ENCODE peak calls at places on chromosomes 16 and 17, in nine cellular contexts. One of them, this sample, is unnamed.

GRCh38 chr17:59219992-59220327 is 351 bp upstream of the GDPD1 start:
- DNase-seq in lower leg skin: no peak
- DNase-seq in fibroblast of mammary gland: no peak
- DNase-seq in fibroblast of the aortic adventitia: no peak
- DNase-seq in activated naive CD4-positive, alpha-beta T cell treated with anti-CD3 and anti-CD28 coated beads, Interleukin-2, amount 10 ng/mL, durations not matched to agents 7 days and 5 days: no peak
- DNase-seq in stimulated activated CD4-positive, alpha-beta T cell treated with anti-CD3 and anti-CD28 coated beads, Interleukin-2, amount 100 ng/mL, for 48 hours: no peak
- DNase-seq in ovary: no peak
- DNase-seq in pancreas: no peak
- DNase-seq in stomach: no peak
- DNase-seq in this sample: no peak

GRCh38 chr17:5011928-5012327 is 14.2 kb downstream of the KIF1C start:
- DNase-seq in fibroblast of the aortic adventitia: peak
- DNase-seq in pancreas: no peak
- DNase-seq in ovary: no peak
- DNase-seq in stomach: no peak
- DNase-seq in lower leg skin: no peak
- DNase-seq in stimulated activated CD4-positive, alpha-beta T cell treated with anti-CD3 and anti-CD28 coated beads, Interleukin-2, amount 100 ng/mL, for 48 hours: no peak
- DNase-seq in fibroblast of mammary gland: peak
- DNase-seq in activated naive CD4-positive, alpha-beta T cell treated with anti-CD3 and anti-CD28 coated beads, Interleukin-2, amount 10 ng/mL, durations not matched to agents 7 days and 5 days: no peak
- DNase-seq in this sample: no peak

GRCh38 chr16:740764-741505 is at the start of gene CIAO3:
- DNase-seq in stimulated activated CD4-positive, alpha-beta T cell treated with anti-CD3 and anti-CD28 coated beads, Interleukin-2, amount 100 ng/mL, for 48 hours: peak
- DNase-seq in stomach: peak
- DNase-seq in activated naive CD4-positive, alpha-beta T cell treated with anti-CD3 and anti-CD28 coated beads, Interleukin-2, amount 10 ng/mL, durations not matched to agents 7 days and 5 days: peak
- DNase-seq in fibroblast of mammary gland: peak
- DNase-seq in lower leg skin: peak
- DNase-seq in pancreas: peak
- DNase-seq in fibroblast of the aortic adventitia: peak
- DNase-seq in ovary: peak
- DNase-seq in this sample: peak

GRCh38 chr17:80491478-80492342 is 15.3 kb upstream of the NPTX1 start:
- DNase-seq in activated naive CD4-positive, alpha-beta T cell treated with anti-CD3 and anti-CD28 coated beads, Interleukin-2, amount 10 ng/mL, durations not matched to agents 7 days and 5 days: no peak
- DNase-seq in lower leg skin: no peak
- DNase-seq in fibroblast of mammary gland: no peak
- DNase-seq in stomach: no peak
- DNase-seq in stimulated activated CD4-positive, alpha-beta T cell treated with anti-CD3 and anti-CD28 coated beads, Interleukin-2, amount 100 ng/mL, for 48 hours: no peak
- DNase-seq in pancreas: no peak
- DNase-seq in fibroblast of the aortic adventitia: no peak
- DNase-seq in ovary: no peak
- DNase-seq in this sample: no peak

GRCh38 chr16:58462499-58462996 is 37.4 kb upstream of the NDRG4 start:
- DNase-seq in fibroblast of mammary gland: no peak
- DNase-seq in lower leg skin: no peak
- DNase-seq in stomach: no peak
- DNase-seq in fibroblast of the aortic adventitia: no peak
- DNase-seq in stimulated activated CD4-positive, alpha-beta T cell treated with anti-CD3 and anti-CD28 coated beads, Interleukin-2, amount 100 ng/mL, for 48 hours: no peak
- DNase-seq in activated naive CD4-positive, alpha-beta T cell treated with anti-CD3 and anti-CD28 coated beads, Interleukin-2, amount 10 ng/mL, durations not matched to agents 7 days and 5 days: no peak
- DNase-seq in pancreas: no peak
- DNase-seq in ovary: no peak
- DNase-seq in this sample: no peak

GRCh38 chr16:58026139-58026704 is 668 bp downstream of the MMP15 start:
- DNase-seq in fibroblast of the aortic adventitia: peak
- DNase-seq in stomach: peak
- DNase-seq in pancreas: peak
- DNase-seq in lower leg skin: no peak
- DNase-seq in stimulated activated CD4-positive, alpha-beta T cell treated with anti-CD3 and anti-CD28 coated beads, Interleukin-2, amount 100 ng/mL, for 48 hours: peak
- DNase-seq in ovary: peak
- DNase-seq in fibroblast of mammary gland: peak
- DNase-seq in activated naive CD4-positive, alpha-beta T cell treated with anti-CD3 and anti-CD28 coated beads, Interleukin-2, amount 10 ng/mL, durations not matched to agents 7 days and 5 days: peak
- DNase-seq in this sample: no peak

GRCh38 chr17:10618202-10618635 is 38.9 kb downstream of the MYH3 start:
- DNase-seq in fibroblast of the aortic adventitia: peak
- DNase-seq in stimulated activated CD4-positive, alpha-beta T cell treated with anti-CD3 and anti-CD28 coated beads, Interleukin-2, amount 100 ng/mL, for 48 hours: peak
- DNase-seq in fibroblast of mammary gland: peak
- DNase-seq in lower leg skin: peak
- DNase-seq in pancreas: peak
- DNase-seq in activated naive CD4-positive, alpha-beta T cell treated with anti-CD3 and anti-CD28 coated beads, Interleukin-2, amount 10 ng/mL, durations not matched to agents 7 days and 5 days: peak
- DNase-seq in ovary: peak
- DNase-seq in stomach: peak
- DNase-seq in this sample: peak

GRCh38 chr16:28166394-28167208 is 45.2 kb downstream of the XPO6 start:
- DNase-seq in stomach: no peak
- DNase-seq in stimulated activated CD4-positive, alpha-beta T cell treated with anti-CD3 and anti-CD28 coated beads, Interleukin-2, amount 100 ng/mL, for 48 hours: no peak
- DNase-seq in ovary: no peak
- DNase-seq in lower leg skin: no peak
- DNase-seq in fibroblast of mammary gland: peak
- DNase-seq in activated naive CD4-positive, alpha-beta T cell treated with anti-CD3 and anti-CD28 coated beads, Interleukin-2, amount 10 ng/mL, durations not matched to agents 7 days and 5 days: no peak
- DNase-seq in fibroblast of the aortic adventitia: no peak
- DNase-seq in pancreas: no peak
- DNase-seq in this sample: no peak

GRCh38 chr17:48725005-48725293 is 2.0 kb downstream of the PRAC2 start:
- DNase-seq in fibroblast of mammary gland: no peak
- DNase-seq in lower leg skin: no peak
- DNase-seq in activated naive CD4-positive, alpha-beta T cell treated with anti-CD3 and anti-CD28 coated beads, Interleukin-2, amount 10 ng/mL, durations not matched to agents 7 days and 5 days: no peak
- DNase-seq in fibroblast of the aortic adventitia: no peak
- DNase-seq in ovary: no peak
- DNase-seq in pancreas: no peak
- DNase-seq in stimulated activated CD4-positive, alpha-beta T cell treated with anti-CD3 and anti-CD28 coated beads, Interleukin-2, amount 100 ng/mL, for 48 hours: no peak
- DNase-seq in stomach: no peak
- DNase-seq in this sample: no peak

GRCh38 chr17:40062347-40063033 is at the start of gene THRA:
- DNase-seq in pancreas: peak
- DNase-seq in lower leg skin: no peak
- DNase-seq in stimulated activated CD4-positive, alpha-beta T cell treated with anti-CD3 and anti-CD28 coated beads, Interleukin-2, amount 100 ng/mL, for 48 hours: no peak
- DNase-seq in fibroblast of mammary gland: no peak
- DNase-seq in stomach: peak
- DNase-seq in activated naive CD4-positive, alpha-beta T cell treated with anti-CD3 and anti-CD28 coated beads, Interleukin-2, amount 10 ng/mL, durations not matched to agents 7 days and 5 days: peak
- DNase-seq in ovary: peak
- DNase-seq in fibroblast of the aortic adventitia: no peak
- DNase-seq in this sample: no peak

GRCh38 chr16:15952265-15952711 is 2.9 kb downstream of the ABCC1 start:
- DNase-seq in activated naive CD4-positive, alpha-beta T cell treated with anti-CD3 and anti-CD28 coated beads, Interleukin-2, amount 10 ng/mL, durations not matched to agents 7 days and 5 days: no peak
- DNase-seq in fibroblast of the aortic adventitia: no peak
- DNase-seq in stimulated activated CD4-positive, alpha-beta T cell treated with anti-CD3 and anti-CD28 coated beads, Interleukin-2, amount 100 ng/mL, for 48 hours: no peak
- DNase-seq in lower leg skin: no peak
- DNase-seq in ovary: no peak
- DNase-seq in fibroblast of mammary gland: no peak
- DNase-seq in pancreas: no peak
- DNase-seq in stomach: no peak
- DNase-seq in this sample: no peak

GRCh38 chr16:72847187-72848044 is 200.5 kb downstream of the ZFHX3 start:
- DNase-seq in stomach: no peak
- DNase-seq in activated naive CD4-positive, alpha-beta T cell treated with anti-CD3 and anti-CD28 coated beads, Interleukin-2, amount 10 ng/mL, durations not matched to agents 7 days and 5 days: peak
- DNase-seq in fibroblast of the aortic adventitia: peak
- DNase-seq in fibroblast of mammary gland: peak
- DNase-seq in stimulated activated CD4-positive, alpha-beta T cell treated with anti-CD3 and anti-CD28 coated beads, Interleukin-2, amount 100 ng/mL, for 48 hours: no peak
- DNase-seq in pancreas: no peak
- DNase-seq in ovary: no peak
- DNase-seq in lower leg skin: no peak
- DNase-seq in this sample: no peak

GRCh38 chr17:73888875-73889274 is 244.6 kb upstream of the SDK2 start:
- DNase-seq in ovary: no peak
- DNase-seq in lower leg skin: no peak
- DNase-seq in fibroblast of the aortic adventitia: no peak
- DNase-seq in pancreas: no peak
- DNase-seq in activated naive CD4-positive, alpha-beta T cell treated with anti-CD3 and anti-CD28 coated beads, Interleukin-2, amount 10 ng/mL, durations not matched to agents 7 days and 5 days: no peak
- DNase-seq in stimulated activated CD4-positive, alpha-beta T cell treated with anti-CD3 and anti-CD28 coated beads, Interleukin-2, amount 100 ng/mL, for 48 hours: no peak
- DNase-seq in fibroblast of mammary gland: no peak
- DNase-seq in stomach: no peak
- DNase-seq in this sample: no peak

GRCh38 chr17:19333132-19333440 is 29.4 kb downstream of the B9D1 start:
- DNase-seq in stomach: peak
- DNase-seq in fibroblast of mammary gland: no peak
- DNase-seq in activated naive CD4-positive, alpha-beta T cell treated with anti-CD3 and anti-CD28 coated beads, Interleukin-2, amount 10 ng/mL, durations not matched to agents 7 days and 5 days: no peak
- DNase-seq in lower leg skin: no peak
- DNase-seq in ovary: peak
- DNase-seq in fibroblast of the aortic adventitia: no peak
- DNase-seq in stimulated activated CD4-positive, alpha-beta T cell treated with anti-CD3 and anti-CD28 coated beads, Interleukin-2, amount 100 ng/mL, for 48 hours: no peak
- DNase-seq in pancreas: no peak
- DNase-seq in this sample: no peak

GRCh38 chr17:17837380-17837821 is 615 bp upstream of the SREBF1 start:
- DNase-seq in activated naive CD4-positive, alpha-beta T cell treated with anti-CD3 and anti-CD28 coated beads, Interleukin-2, amount 10 ng/mL, durations not matched to agents 7 days and 5 days: no peak
- DNase-seq in stomach: no peak
- DNase-seq in fibroblast of the aortic adventitia: peak
- DNase-seq in ovary: peak
- DNase-seq in pancreas: peak
- DNase-seq in stimulated activated CD4-positive, alpha-beta T cell treated with anti-CD3 and anti-CD28 coated beads, Interleukin-2, amount 100 ng/mL, for 48 hours: no peak
- DNase-seq in fibroblast of mammary gland: peak
- DNase-seq in lower leg skin: no peak
- DNase-seq in this sample: no peak

GRCh38 chr16:80527297-80527696 is 13.5 kb upstream of the DYNLRB2 start:
- DNase-seq in fibroblast of the aortic adventitia: peak
- DNase-seq in pancreas: no peak
- DNase-seq in lower leg skin: no peak
- DNase-seq in fibroblast of mammary gland: peak
- DNase-seq in ovary: no peak
- DNase-seq in activated naive CD4-positive, alpha-beta T cell treated with anti-CD3 and anti-CD28 coated beads, Interleukin-2, amount 10 ng/mL, durations not matched to agents 7 days and 5 days: peak
- DNase-seq in stomach: no peak
- DNase-seq in stimulated activated CD4-positive, alpha-beta T cell treated with anti-CD3 and anti-CD28 coated beads, Interleukin-2, amount 100 ng/mL, for 48 hours: peak
- DNase-seq in this sample: peak

GRCh38 chr16:69848635-69849545 is 86.8 kb downstream of the WWP2 start:
- DNase-seq in fibroblast of mammary gland: peak
- DNase-seq in stomach: peak
- DNase-seq in stimulated activated CD4-positive, alpha-beta T cell treated with anti-CD3 and anti-CD28 coated beads, Interleukin-2, amount 100 ng/mL, for 48 hours: no peak
- DNase-seq in activated naive CD4-positive, alpha-beta T cell treated with anti-CD3 and anti-CD28 coated beads, Interleukin-2, amount 10 ng/mL, durations not matched to agents 7 days and 5 days: no peak
- DNase-seq in lower leg skin: peak
- DNase-seq in ovary: peak
- DNase-seq in pancreas: peak
- DNase-seq in fibroblast of the aortic adventitia: peak
- DNase-seq in this sample: no peak

GRCh38 chr16:55655709-55656694 is at the start of gene SLC6A2:
- DNase-seq in pancreas: no peak
- DNase-seq in ovary: no peak
- DNase-seq in fibroblast of the aortic adventitia: no peak
- DNase-seq in lower leg skin: no peak
- DNase-seq in stomach: no peak
- DNase-seq in stimulated activated CD4-positive, alpha-beta T cell treated with anti-CD3 and anti-CD28 coated beads, Interleukin-2, amount 100 ng/mL, for 48 hours: no peak
- DNase-seq in activated naive CD4-positive, alpha-beta T cell treated with anti-CD3 and anti-CD28 coated beads, Interleukin-2, amount 10 ng/mL, durations not matched to agents 7 days and 5 days: no peak
- DNase-seq in fibroblast of mammary gland: no peak
- DNase-seq in this sample: no peak

GRCh38 chr16:19118938-19119431 is 5.2 kb downstream of the ITPRIPL2 start:
- DNase-seq in activated naive CD4-positive, alpha-beta T cell treated with anti-CD3 and anti-CD28 coated beads, Interleukin-2, amount 10 ng/mL, durations not matched to agents 7 days and 5 days: no peak
- DNase-seq in lower leg skin: peak
- DNase-seq in ovary: peak
- DNase-seq in pancreas: no peak
- DNase-seq in stimulated activated CD4-positive, alpha-beta T cell treated with anti-CD3 and anti-CD28 coated beads, Interleukin-2, amount 100 ng/mL, for 48 hours: peak
- DNase-seq in stomach: no peak
- DNase-seq in fibroblast of the aortic adventitia: peak
- DNase-seq in fibroblast of mammary gland: peak
- DNase-seq in this sample: no peak

GRCh38 chr17:45092932-45093430 is 31.9 kb downstream of the NMT1 start:
- DNase-seq in lower leg skin: peak
- DNase-seq in activated naive CD4-positive, alpha-beta T cell treated with anti-CD3 and anti-CD28 coated beads, Interleukin-2, amount 10 ng/mL, durations not matched to agents 7 days and 5 days: no peak
- DNase-seq in fibroblast of the aortic adventitia: peak
- DNase-seq in stomach: peak
- DNase-seq in stimulated activated CD4-positive, alpha-beta T cell treated with anti-CD3 and anti-CD28 coated beads, Interleukin-2, amount 100 ng/mL, for 48 hours: no peak
- DNase-seq in fibroblast of mammary gland: peak
- DNase-seq in ovary: peak
- DNase-seq in pancreas: no peak
- DNase-seq in this sample: no peak

GRCh38 chr16:24844101-24845030 is 1.4 kb upstream of the SLC5A11 start:
- DNase-seq in fibroblast of the aortic adventitia: peak
- DNase-seq in stomach: peak
- DNase-seq in fibroblast of mammary gland: no peak
- DNase-seq in lower leg skin: no peak
- DNase-seq in stimulated activated CD4-positive, alpha-beta T cell treated with anti-CD3 and anti-CD28 coated beads, Interleukin-2, amount 100 ng/mL, for 48 hours: no peak
- DNase-seq in pancreas: no peak
- DNase-seq in activated naive CD4-positive, alpha-beta T cell treated with anti-CD3 and anti-CD28 coated beads, Interleukin-2, amount 10 ng/mL, durations not matched to agents 7 days and 5 days: no peak
- DNase-seq in ovary: no peak
- DNase-seq in this sample: no peak

GRCh38 chr17:38885728-38886642 is 16.1 kb downstream of the LASP1 start:
- DNase-seq in stomach: no peak
- DNase-seq in lower leg skin: no peak
- DNase-seq in activated naive CD4-positive, alpha-beta T cell treated with anti-CD3 and anti-CD28 coated beads, Interleukin-2, amount 10 ng/mL, durations not matched to agents 7 days and 5 days: no peak
- DNase-seq in fibroblast of mammary gland: peak
- DNase-seq in pancreas: no peak
- DNase-seq in fibroblast of the aortic adventitia: peak
- DNase-seq in ovary: no peak
- DNase-seq in stimulated activated CD4-positive, alpha-beta T cell treated with anti-CD3 and anti-CD28 coated beads, Interleukin-2, amount 100 ng/mL, for 48 hours: no peak
- DNase-seq in this sample: no peak

GRCh38 chr16:85098565-85098964 is 13.7 kb downstream of the CIBAR2 start:
- DNase-seq in ovary: no peak
- DNase-seq in activated naive CD4-positive, alpha-beta T cell treated with anti-CD3 and anti-CD28 coated beads, Interleukin-2, amount 10 ng/mL, durations not matched to agents 7 days and 5 days: no peak
- DNase-seq in pancreas: peak
- DNase-seq in fibroblast of mammary gland: no peak
- DNase-seq in stimulated activated CD4-positive, alpha-beta T cell treated with anti-CD3 and anti-CD28 coated beads, Interleukin-2, amount 100 ng/mL, for 48 hours: no peak
- DNase-seq in lower leg skin: no peak
- DNase-seq in fibroblast of the aortic adventitia: no peak
- DNase-seq in stomach: no peak
- DNase-seq in this sample: no peak

GRCh38 chr17:73029941-73030340 is 62.5 kb downstream of the SLC39A11 start:
- DNase-seq in ovary: no peak
- DNase-seq in fibroblast of mammary gland: no peak
- DNase-seq in fibroblast of the aortic adventitia: no peak
- DNase-seq in activated naive CD4-positive, alpha-beta T cell treated with anti-CD3 and anti-CD28 coated beads, Interleukin-2, amount 10 ng/mL, durations not matched to agents 7 days and 5 days: no peak
- DNase-seq in stomach: no peak
- DNase-seq in pancreas: no peak
- DNase-seq in lower leg skin: no peak
- DNase-seq in stimulated activated CD4-positive, alpha-beta T cell treated with anti-CD3 and anti-CD28 coated beads, Interleukin-2, amount 100 ng/mL, for 48 hours: no peak
- DNase-seq in this sample: no peak

GRCh38 chr17:58319181-58320162 is 9.1 kb downstream of the TSPOAP1 start:
- DNase-seq in fibroblast of the aortic adventitia: no peak
- DNase-seq in activated naive CD4-positive, alpha-beta T cell treated with anti-CD3 and anti-CD28 coated beads, Interleukin-2, amount 10 ng/mL, durations not matched to agents 7 days and 5 days: peak
- DNase-seq in fibroblast of mammary gland: no peak
- DNase-seq in pancreas: peak
- DNase-seq in lower leg skin: no peak
- DNase-seq in stomach: no peak
- DNase-seq in ovary: peak
- DNase-seq in stimulated activated CD4-positive, alpha-beta T cell treated with anti-CD3 and anti-CD28 coated beads, Interleukin-2, amount 100 ng/mL, for 48 hours: no peak
- DNase-seq in this sample: no peak

GRCh38 chr16:79776243-79776884 is 175.8 kb upstream of the MAF start:
- DNase-seq in lower leg skin: peak
- DNase-seq in activated naive CD4-positive, alpha-beta T cell treated with anti-CD3 and anti-CD28 coated beads, Interleukin-2, amount 10 ng/mL, durations not matched to agents 7 days and 5 days: no peak
- DNase-seq in stimulated activated CD4-positive, alpha-beta T cell treated with anti-CD3 and anti-CD28 coated beads, Interleukin-2, amount 100 ng/mL, for 48 hours: no peak
- DNase-seq in stomach: no peak
- DNase-seq in fibroblast of mammary gland: peak
- DNase-seq in ovary: peak
- DNase-seq in fibroblast of the aortic adventitia: peak
- DNase-seq in pancreas: no peak
- DNase-seq in this sample: no peak

GRCh38 chr17:42920106-42920900 is 19.7 kb downstream of the G6PC1 start:
- DNase-seq in lower leg skin: no peak
- DNase-seq in stimulated activated CD4-positive, alpha-beta T cell treated with anti-CD3 and anti-CD28 coated beads, Interleukin-2, amount 100 ng/mL, for 48 hours: no peak
- DNase-seq in stomach: no peak
- DNase-seq in fibroblast of the aortic adventitia: no peak
- DNase-seq in activated naive CD4-positive, alpha-beta T cell treated with anti-CD3 and anti-CD28 coated beads, Interleukin-2, amount 10 ng/mL, durations not matched to agents 7 days and 5 days: no peak
- DNase-seq in ovary: no peak
- DNase-seq in pancreas: no peak
- DNase-seq in fibroblast of mammary gland: no peak
- DNase-seq in this sample: peak

GRCh38 chr17:56176101-56176500 is 22.8 kb downstream of the ANKFN1 start:
- DNase-seq in stimulated activated CD4-positive, alpha-beta T cell treated with anti-CD3 and anti-CD28 coated beads, Interleukin-2, amount 100 ng/mL, for 48 hours: no peak
- DNase-seq in fibroblast of the aortic adventitia: peak
- DNase-seq in pancreas: no peak
- DNase-seq in lower leg skin: no peak
- DNase-seq in ovary: no peak
- DNase-seq in activated naive CD4-positive, alpha-beta T cell treated with anti-CD3 and anti-CD28 coated beads, Interleukin-2, amount 10 ng/mL, durations not matched to agents 7 days and 5 days: no peak
- DNase-seq in fibroblast of mammary gland: no peak
- DNase-seq in stomach: no peak
- DNase-seq in this sample: no peak

GRCh38 chr16:84069540-84069939 is 26.9 kb upstream of the SLC38A8 start:
- DNase-seq in activated naive CD4-positive, alpha-beta T cell treated with anti-CD3 and anti-CD28 coated beads, Interleukin-2, amount 10 ng/mL, durations not matched to agents 7 days and 5 days: no peak
- DNase-seq in ovary: no peak
- DNase-seq in fibroblast of the aortic adventitia: no peak
- DNase-seq in fibroblast of mammary gland: no peak
- DNase-seq in stomach: no peak
- DNase-seq in pancreas: no peak
- DNase-seq in stimulated activated CD4-positive, alpha-beta T cell treated with anti-CD3 and anti-CD28 coated beads, Interleukin-2, amount 100 ng/mL, for 48 hours: no peak
- DNase-seq in lower leg skin: no peak
- DNase-seq in this sample: no peak

GRCh38 chr16:21685034-21685455 is 21.3 kb downstream of the OTOA start:
- DNase-seq in stomach: no peak
- DNase-seq in fibroblast of the aortic adventitia: no peak
- DNase-seq in ovary: no peak
- DNase-seq in stimulated activated CD4-positive, alpha-beta T cell treated with anti-CD3 and anti-CD28 coated beads, Interleukin-2, amount 100 ng/mL, for 48 hours: no peak
- DNase-seq in activated naive CD4-positive, alpha-beta T cell treated with anti-CD3 and anti-CD28 coated beads, Interleukin-2, amount 10 ng/mL, durations not matched to agents 7 days and 5 days: no peak
- DNase-seq in pancreas: no peak
- DNase-seq in fibroblast of mammary gland: no peak
- DNase-seq in lower leg skin: no peak
- DNase-seq in this sample: no peak

GRCh38 chr17:17837966-17838962 is 1.5 kb upstream of the SREBF1 start:
- DNase-seq in activated naive CD4-positive, alpha-beta T cell treated with anti-CD3 and anti-CD28 coated beads, Interleukin-2, amount 10 ng/mL, durations not matched to agents 7 days and 5 days: no peak
- DNase-seq in pancreas: peak
- DNase-seq in ovary: peak
- DNase-seq in stomach: no peak
- DNase-seq in stimulated activated CD4-positive, alpha-beta T cell treated with anti-CD3 and anti-CD28 coated beads, Interleukin-2, amount 100 ng/mL, for 48 hours: no peak
- DNase-seq in lower leg skin: peak
- DNase-seq in fibroblast of the aortic adventitia: peak
- DNase-seq in fibroblast of mammary gland: peak
- DNase-seq in this sample: peak

This sample was measured in NCI-H748 treated with DMSO at 0.1 percent for 48 hours.